ENCODE peak calls at places on chromosomes 13 and 19, in seven cellular contexts. V, F, I, R, J, X and K are unnamed samples.

GRCh38 chr13:99661791-99662190 is 160.5 kb downstream of the TM9SF2 start:
- DNase-seq in I (no peak), R (peak), F (no peak), V (no peak), J (no peak), X (no peak), K (no peak)

GRCh38 chr19:46950526-46951235 is 69.0 kb upstream of the NPAS1 start:
- DNase-seq in R (no peak), J (no peak), X (no peak), I (no peak), F (no peak), V (no peak), K (no peak)

GRCh38 chr13:33069365-33069764 is 53.1 kb downstream of the KL start:
- DNase-seq in I (no peak), F (no peak), X (peak), R (no peak), V (no peak), J (no peak), K (no peak)

GRCh38 chr19:18429717-18430416 is 8.1 kb downstream of the ISYNA1 start:
- DNase-seq in J (no peak), I (no peak), V (no peak), R (no peak), X (no peak), F (no peak), K (no peak)

GRCh38 chr19:12983091-12983490 is 12.2 kb upstream of the NFIX start:
- DNase-seq in R (no peak), J (no peak), V (no peak), F (no peak), I (no peak), X (no peak), K (no peak)

GRCh38 chr13:114099191-114099590 is 33.2 kb downstream of the RASA3 start:
- DNase-seq in F (peak), R (no peak), V (peak), I (peak), J (peak), X (peak), K (peak)

GRCh38 chr13:43878897-43879322 is 630 bp downstream of the CCDC122 start:
- DNase-seq in V (peak), F (peak), X (peak), J (no peak), I (peak), R (no peak), K (peak)

GRCh38 chr13:102569488-102569887 is 27.3 kb upstream of the TPP2 start:
- DNase-seq in J (peak), R (no peak), X (peak), V (peak), F (no peak), I (no peak), K (no peak)

GRCh38 chr19:46878613-46879375 is 18.0 kb downstream of the ARHGAP35 start:
- DNase-seq in I (no peak), F (no peak), V (peak), X (peak), R (no peak), J (no peak), K (no peak)

GRCh38 chr19:35992902-35993765 is 1.9 kb upstream of the SDHAF1 start:
- DNase-seq in R (no peak), X (no peak), F (no peak), V (no peak), I (no peak), J (no peak), K (no peak)

GRCh38 chr19:7994114-7994513 is 11.3 kb downstream of the ELAVL1 start:
- DNase-seq in R (no peak), V (no peak), F (no peak), X (no peak), I (no peak), J (no peak), K (no peak)

GRCh38 chr19:17159466-17160393 is 55.4 kb upstream of the USE1 start:
- DNase-seq in R (no peak), V (peak), F (no peak), I (no peak), X (peak), J (no peak), K (no peak)

GRCh38 chr13:34156841-34157365 is 339.0 kb downstream of the RFC3 start:
- DNase-seq in V (peak), J (peak), R (no peak), F (peak), I (peak), X (peak), K (peak)

GRCh38 chr13:50485979-50486935 is 357.2 kb downstream of the DLEU7 start:
- DNase-seq in R (no peak), J (peak), F (no peak), I (no peak), X (peak), V (peak), K (no peak)

GRCh38 chr13:43564941-43565340 is 221.8 kb downstream of the ENOX1 start:
- DNase-seq in V (no peak), J (no peak), X (no peak), I (no peak), F (no peak), R (no peak), K (no peak)

GRCh38 chr19:2487090-2487489 is 11.2 kb downstream of the GADD45B start:
- DNase-seq in F (no peak), R (no peak), X (no peak), J (no peak), V (no peak), I (no peak), K (no peak)

GRCh38 chr13:96426160-96426559 is 336.3 kb downstream of the HS6ST3 start:
- DNase-seq in X (no peak), R (no peak), F (no peak), V (no peak), J (no peak), I (no peak), K (no peak)

GRCh38 chr13:42930136-42930535 is 61.9 kb downstream of the EPSTI1 start:
- DNase-seq in F (no peak), I (no peak), J (no peak), V (no peak), R (no peak), X (no peak), K (no peak)

GRCh38 chr19:29811125-29812079 is at the start of gene CCNE1:
- DNase-seq in J (no peak), V (peak), X (peak), F (peak), R (peak), I (peak), K (peak)

GRCh38 chr19:49440439-49441209 is 703 bp downstream of the SLC17A7 start:
- DNase-seq in X (no peak), J (no peak), R (no peak), I (no peak), V (no peak), F (no peak), K (no peak)
- H3K4me3 ChIP-seq in X (no peak), J (no peak), R (no peak), I (peak), V (no peak), F (peak), K (peak)

GRCh38 chr13:31675521-31675953 is 63.8 kb upstream of the RXFP2 start:
- DNase-seq in J (no peak), I (no peak), V (no peak), X (peak), R (no peak), F (no peak), K (no peak)

GRCh38 chr13:31670831-31671617 is 68.3 kb upstream of the RXFP2 start:
- DNase-seq in J (no peak), R (no peak), F (no peak), V (no peak), X (peak), I (no peak), K (no peak)

DNA sequence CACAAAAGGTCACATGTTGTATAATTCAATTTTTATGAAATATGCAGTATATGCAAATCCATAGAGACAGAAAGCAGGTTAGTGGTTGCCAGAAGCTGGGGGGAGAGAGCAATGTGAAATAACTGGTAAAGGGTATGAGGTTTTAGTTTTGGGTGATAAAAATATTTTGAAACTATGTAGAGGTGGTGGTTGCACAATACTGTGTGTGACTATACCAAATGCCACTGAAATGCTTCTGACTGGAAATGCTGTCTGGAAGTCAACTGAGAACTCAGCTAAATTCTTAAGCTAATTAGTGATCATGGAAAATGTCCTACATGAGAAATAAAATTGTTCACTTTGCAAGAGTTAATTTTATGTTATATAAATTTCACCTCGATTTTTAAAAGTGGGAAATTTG is 65.3 kb upstream of the RXFP2 start:
- DNase-seq in J (no peak), V (no peak), R (no peak), I (no peak), F (no peak), X (peak), K (no peak)
- H3K4me3 ChIP-seq in J (no peak), V (no peak), R (no peak), I (no peak), F (no peak), X (no peak), K (no peak)

DNA sequence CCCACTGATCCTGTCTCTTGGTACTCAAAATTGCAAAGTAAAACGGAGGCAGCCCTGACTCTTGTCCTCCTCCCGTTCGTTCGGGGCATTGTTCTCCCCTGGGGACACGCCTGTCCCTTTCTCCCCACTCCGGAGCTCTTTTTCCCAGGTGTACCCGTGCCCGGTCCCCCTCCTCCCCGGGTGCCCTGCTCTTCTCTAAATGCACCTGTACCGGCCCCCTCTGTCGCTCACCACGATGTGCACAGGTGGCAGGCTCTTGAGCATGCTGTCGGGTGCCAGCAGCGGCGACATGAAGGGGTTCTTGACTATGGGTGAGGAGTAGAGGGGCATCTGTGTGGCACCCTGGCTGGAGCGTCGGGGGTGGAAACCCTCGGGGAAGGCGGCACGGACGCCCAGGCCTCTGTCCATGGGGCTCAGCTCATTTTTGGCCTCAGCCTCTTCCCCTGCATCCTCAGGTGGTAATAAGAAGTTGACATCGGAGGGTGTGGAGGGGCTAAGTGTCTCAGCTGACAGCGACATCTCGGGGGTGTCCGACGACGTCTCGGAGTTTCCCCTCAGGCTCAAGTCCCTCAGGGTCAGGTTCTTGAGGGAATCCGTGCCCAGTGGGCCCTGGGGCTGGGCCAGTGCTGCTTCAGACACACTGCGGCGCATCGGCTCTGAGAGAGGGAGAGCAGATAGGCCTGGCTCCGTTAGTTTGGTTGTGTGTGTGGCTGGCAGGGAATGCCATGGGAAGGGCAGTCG is 12.4 kb upstream of the CNFN start:
- DNase-seq in J (no peak), F (no peak), X (no peak), V (no peak), I (no peak), R (no peak), K (no peak)
- H3K4me3 ChIP-seq in J (no peak), F (peak), X (no peak), V (peak), I (peak), R (peak), K (no peak)

DNA sequence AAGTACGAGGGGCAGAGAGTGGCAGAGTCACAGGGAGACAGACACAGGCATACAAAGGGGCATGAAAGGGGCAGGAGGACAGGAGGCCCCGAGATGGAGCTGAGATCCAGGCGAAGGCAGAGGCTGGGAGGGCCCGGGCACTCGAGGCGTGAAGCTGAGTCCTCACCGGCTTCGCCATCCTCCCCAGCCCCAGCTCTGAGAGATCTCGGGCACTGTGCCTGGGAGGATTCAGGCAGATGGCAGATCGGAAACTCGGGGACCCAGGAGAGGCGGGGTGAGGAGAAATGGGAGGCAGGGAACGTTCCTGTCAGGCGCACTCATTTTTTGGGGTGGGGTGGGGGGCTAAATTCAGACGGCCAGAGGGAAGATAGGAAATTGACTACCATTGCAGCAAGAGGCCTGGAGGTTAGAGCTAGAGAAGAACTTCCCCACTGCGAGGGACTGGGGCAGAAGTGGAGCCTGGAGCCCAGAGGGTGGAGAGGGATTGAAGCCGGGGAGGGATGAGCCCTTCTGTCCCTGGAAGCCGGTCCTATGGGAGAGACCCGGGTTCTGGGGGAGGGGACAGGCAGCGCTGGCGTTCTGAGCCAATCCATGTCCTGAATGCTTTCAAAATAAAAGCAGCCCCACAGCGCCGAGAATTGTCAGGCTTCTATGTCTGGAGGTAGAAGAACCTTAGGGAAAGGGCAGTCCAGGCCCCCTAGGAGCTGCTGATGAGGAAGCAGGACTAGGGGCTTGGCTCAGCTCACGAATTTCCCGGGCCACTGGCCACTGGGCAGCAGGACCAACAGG is 12.6 kb downstream of the LRRC4B start:
- DNase-seq in R (no peak), F (no peak), J (no peak), V (no peak), I (no peak), X (no peak), K (no peak)
- H3K4me3 ChIP-seq in R (no peak), F (peak), J (peak), V (no peak), I (peak), X (no peak), K (peak)

DNA sequence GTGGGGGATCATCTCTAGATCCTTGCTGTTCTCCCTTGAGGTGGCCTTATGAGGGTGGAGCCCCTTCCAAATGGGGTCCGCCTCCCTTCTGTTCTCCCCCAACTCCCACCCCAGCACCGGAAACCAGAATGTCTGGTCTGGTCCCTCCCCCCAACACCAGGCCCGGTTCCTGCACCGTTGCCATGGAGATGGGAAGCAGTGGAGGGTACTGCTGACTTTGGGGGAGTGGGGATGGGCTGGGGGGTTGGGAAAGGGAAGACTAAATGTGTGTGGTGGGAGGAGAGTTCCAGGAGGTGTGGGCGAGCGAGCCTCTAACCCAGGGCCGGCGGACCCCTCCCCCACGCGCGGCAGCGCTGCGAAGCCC is 1.7 kb downstream of the SHANK1 start:
- DNase-seq in J (no peak), V (no peak), R (no peak), X (no peak), I (no peak), F (no peak), K (no peak)
- H3K4me3 ChIP-seq in J (peak), V (no peak), R (peak), X (no peak), I (no peak), F (peak), K (no peak)

GRCh38 chr19:3528539-3529211 is 10.3 kb upstream of the TEKTIP1 start:
- DNase-seq in F (no peak), X (no peak), R (no peak), J (no peak), V (no peak), I (no peak), K (no peak)
- H3K4me3 ChIP-seq in F (no peak), X (no peak), R (no peak), J (no peak), V (no peak), I (no peak), K (no peak)

DNA sequence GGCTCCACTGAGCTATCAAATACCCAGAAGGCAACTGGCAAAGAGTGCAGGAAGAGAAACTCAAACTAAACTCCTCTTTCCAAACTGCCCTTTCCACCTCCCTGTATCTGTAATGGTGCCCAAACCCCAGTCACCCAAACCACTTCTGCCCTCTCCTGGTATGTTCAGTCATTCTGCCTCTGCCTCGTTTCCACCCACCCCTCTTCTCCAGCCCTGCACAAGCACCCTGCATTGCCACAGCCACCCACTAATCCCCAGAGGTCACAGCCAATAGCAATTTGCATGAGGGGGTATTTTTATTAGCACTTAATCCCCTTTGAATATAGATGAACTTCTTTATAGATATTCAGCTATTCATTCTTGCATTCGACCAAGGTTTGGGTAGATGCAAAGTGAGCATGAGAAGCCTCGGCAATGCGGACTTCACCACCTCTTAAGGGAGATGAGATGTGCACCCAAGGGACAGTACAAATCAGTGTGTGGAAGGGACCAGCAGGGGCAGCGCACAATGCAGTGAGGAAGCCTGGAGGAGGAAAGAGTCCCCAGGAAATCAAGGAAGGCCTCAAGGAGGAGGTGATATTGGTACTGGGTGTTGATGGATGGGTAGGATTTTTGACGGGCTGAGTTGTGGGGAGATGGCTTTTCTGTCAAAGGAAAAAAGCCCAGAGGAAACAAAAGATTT is 12.4 kb downstream of the TMEM272 start:
- DNase-seq in V (no peak), F (peak), R (no peak), I (no peak), X (peak), J (no peak), K (peak)
- H3K4me3 ChIP-seq in V (no peak), F (no peak), R (no peak), I (no peak), X (no peak), J (no peak), K (no peak)

DNA sequence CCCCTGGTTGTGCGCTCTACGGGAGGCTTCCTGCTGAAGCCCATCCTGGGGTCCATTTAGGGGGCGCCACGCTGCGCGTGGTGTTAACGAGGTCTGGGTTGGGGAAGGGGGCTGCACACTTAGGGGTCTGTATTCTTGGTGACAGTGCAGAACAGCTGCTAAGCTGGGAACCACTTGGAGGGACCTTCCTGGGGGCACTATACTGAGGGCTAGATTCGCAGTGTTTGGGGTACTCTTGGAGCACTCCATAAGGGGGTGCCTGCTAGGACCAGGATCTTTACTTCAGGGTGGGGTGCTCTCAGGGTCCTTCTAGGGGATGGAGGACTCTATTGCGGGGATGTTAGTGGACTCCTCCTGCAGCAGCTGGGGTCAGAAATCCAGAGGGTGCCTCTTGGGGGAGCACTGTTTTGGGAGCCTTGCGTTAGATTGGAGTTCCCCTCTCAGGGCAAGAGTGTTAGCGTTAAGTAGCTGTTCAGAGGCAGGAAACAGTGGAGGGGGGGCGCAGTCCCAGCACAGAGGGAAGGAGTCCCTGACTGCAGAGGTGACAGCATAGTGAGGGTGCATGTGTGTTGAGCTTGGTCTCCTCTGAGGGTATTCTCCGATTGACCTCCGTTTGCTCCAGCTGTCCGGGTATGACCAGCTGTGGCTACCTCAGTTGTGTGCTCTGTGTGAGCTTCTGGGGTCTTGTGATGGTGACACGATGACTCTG is 1.1 kb downstream of the PDE4A start:
- DNase-seq in J (no peak), F (no peak), V (no peak), I (no peak), R (no peak), X (no peak), K (no peak)
- H3K4me3 ChIP-seq in J (no peak), F (no peak), V (peak), I (no peak), R (peak), X (no peak), K (no peak)

GRCh38 chr13:64158910-64159309 is 2743.3 kb upstream of the PCDH20 start:
- DNase-seq in R (no peak), I (no peak), F (no peak), X (peak), J (no peak), V (peak), K (no peak)
- H3K4me3 ChIP-seq in R (no peak), I (peak), F (no peak), X (no peak), J (no peak), V (no peak), K (no peak)